ENCODE peak calls at places on chromosomes 7 and 10, in nine cellular contexts. R, X, Z, L, F, S, N, D and W are unnamed samples.

GRCh38 chr10:95425592-95426465 is 135.0 kb upstream of the PDLIM1 start:
- DNase-seq in R (no peak), X (no peak), Z (no peak), L (no peak), F (no peak), S (no peak), N (no peak), D (no peak), W (no peak)

GRCh38 chr7:2008936-2009540 is 223.7 kb downstream of the MAD1L1 start:
- DNase-seq in R (no peak), X (no peak), Z (peak), L (no peak), F (no peak), S (no peak), N (no peak), D (no peak), W (no peak)

GRCh38 chr10:101237080-101237817 is 8.0 kb upstream of the LBX1 start:
- DNase-seq in R (no peak), X (no peak), Z (no peak), L (no peak), F (no peak), S (no peak), N (no peak), D (no peak), W (no peak)

GRCh38 chr10:74213571-74214162 is 62.6 kb downstream of the ADK start:
- DNase-seq in R (peak), X (no peak), Z (no peak), L (no peak), F (no peak), S (peak), N (peak), D (peak), W (no peak)

GRCh38 chr10:58839771-58840170 is 327.1 kb downstream of the BICC1 start:
- DNase-seq in R (no peak), X (no peak), Z (no peak), L (no peak), F (no peak), S (no peak), N (no peak), D (no peak), W (no peak)

GRCh38 chr10:92813979-92814378 is 34.3 kb upstream of the EXOC6 start:
- DNase-seq in R (no peak), X (no peak), Z (no peak), L (no peak), F (no peak), S (no peak), N (no peak), D (no peak), W (no peak)

GRCh38 chr7:132354527-132354926 is 221.7 kb downstream of the PLXNA4 start:
- DNase-seq in R (no peak), X (no peak), Z (no peak), L (no peak), F (no peak), S (no peak), N (no peak), D (no peak), W (no peak)

GRCh38 chr7:137717811-137718271 is 128.9 kb downstream of the DGKI start:
- DNase-seq in R (no peak), X (no peak), Z (no peak), L (no peak), F (no peak), S (no peak), N (no peak), D (no peak), W (no peak)